ENCODE peak calls at places on chromosome 6, in ten cellular contexts. M is ovary, Z is left lung, K is IMR-90, U is stomach, F is cardiac muscle cell, P is neural progenitor cell, D is PC-9, H is endothelial cell of umbilical vein, C is esophagus muscularis mucosa. S is an unnamed sample.

GRCh38 chr6:71419217-71419953 is 130.8 kb downstream of the OGFRL1 start:
- DNase-seq in M (no peak), Z (no peak), K (peak; percentile 19), U (no peak), F (peak; percentile 34), P (no peak), D (peak; percentile 18), H (peak; percentile 36), C (no peak), S (no peak)

GRCh38 chr6:139776051-139776450 is 401.6 kb upstream of the CITED2 start:
- DNase-seq in M (no peak), Z (no peak), K (no peak), U (no peak), F (peak; percentile 56), P (peak; percentile 79), D (no peak), H (peak; percentile 29), C (no peak), S (no peak)

GRCh38 chr6:37483917-37484785 is 15.5 kb downstream of the CCDC167 start:
- DNase-seq in M (peak; percentile 70), Z (no peak), K (peak; percentile 29), U (peak; percentile 69), F (peak; percentile 74), P (peak; percentile 83), D (peak; percentile 65), H (peak; percentile 33), C (no peak), S (no peak)

GRCh38 chr6:48560408-48560807 is 449.4 kb upstream of the PTCHD4 start:
- DNase-seq in M (no peak), Z (no peak), K (peak; percentile 22), U (no peak), F (no peak), P (no peak), D (peak; percentile 14), H (peak; percentile 50), C (no peak), S (peak; percentile 33)

GRCh38 chr6:131787955-131788712 is 19.7 kb upstream of the ENPP1 start:
- DNase-seq in M (no peak), Z (no peak), K (peak; percentile 72), U (no peak), F (peak; percentile 5), P (peak; percentile 33), D (no peak), H (no peak), C (no peak), S (no peak)

GRCh38 chr6:107869871-107870270 is 45.8 kb upstream of the SCML4 start:
- DNase-seq in M (no peak), Z (no peak), K (no peak), U (no peak), F (no peak), P (peak; percentile 67), D (no peak), H (no peak), C (no peak), S (no peak)

GRCh38 chr6:155765275-155766194 is 309.9 kb upstream of the NOX3 start:
- DNase-seq in M (no peak), Z (no peak), K (peak; percentile 90), U (no peak), F (no peak), P (no peak), D (no peak), H (peak; percentile 71), C (no peak), S (peak; percentile 59)

GRCh38 chr6:21611485-21611884 is 17.9 kb downstream of the SOX4 start:
- DNase-seq in M (no peak), Z (no peak), K (no peak), U (no peak), F (no peak), P (no peak), D (no peak), H (no peak), C (peak; percentile 14), S (no peak)

DNA sequence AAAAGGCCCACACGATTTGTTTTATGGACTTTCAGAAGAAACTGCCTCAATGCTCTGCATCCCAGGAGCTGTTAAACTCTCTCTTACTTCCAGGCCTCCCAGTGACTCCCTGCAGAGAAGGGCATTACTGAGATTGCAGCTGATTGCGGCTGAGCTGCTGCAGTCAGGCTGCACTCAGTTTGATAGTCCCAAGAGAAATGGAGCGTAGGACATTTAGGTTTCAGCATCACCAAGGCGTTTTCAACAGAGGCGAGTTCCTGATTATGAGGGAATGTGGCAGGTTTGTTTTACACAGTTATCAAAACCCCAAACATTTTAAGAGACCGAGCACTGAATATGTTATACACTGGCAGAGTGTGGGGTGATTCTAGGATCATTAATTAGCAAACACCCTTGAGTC is 145.6 kb downstream of the TBX18 start:
- DNase-seq in M (no peak), Z (no peak), K (peak; percentile 86), U (no peak), F (peak; percentile 78), P (peak; percentile 67), D (no peak), H (peak; percentile 53), C (no peak), S (no peak)
- H3K27ac ChIP-seq in M (no peak overlapping the region), Z (no peak overlapping the region), K (peak overlapping the region; percentile 93), U (no peak overlapping the region), F (peak overlapping the region; percentile 52), P (no peak overlapping the region), D (no peak overlapping the region), H (peak overlapping the region; percentile 100), C (no peak overlapping the region), S (no peak overlapping the region)

DNA sequence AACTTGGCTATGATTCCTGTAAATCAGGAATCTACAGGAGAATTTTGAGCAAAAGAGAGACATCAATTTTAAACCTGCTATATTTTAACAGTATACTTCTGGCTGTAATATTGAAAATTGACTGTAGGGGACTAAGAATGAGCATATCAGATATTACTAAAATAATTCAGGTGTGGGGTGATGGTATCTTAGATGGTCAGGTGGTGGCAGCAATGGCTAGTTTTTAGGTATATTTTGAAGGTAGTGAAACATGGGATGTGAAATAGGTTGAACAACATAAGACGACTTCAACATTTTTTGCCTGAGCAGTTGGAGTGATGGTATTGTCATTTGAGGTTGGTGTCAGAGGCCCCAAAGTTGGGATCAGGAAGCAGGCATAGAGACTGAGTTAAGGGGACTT is 32.1 kb downstream of the FAM83B start:
- DNase-seq in M (no peak), Z (no peak), K (peak; percentile 10), U (no peak), F (no peak), P (no peak), D (no peak), H (no peak), C (no peak), S (no peak)
- H3K4me1 ChIP-seq in M (no peaks in the 10 kb centered on the region), Z (no peaks in the 10 kb centered on the region), K (no peaks in the 10 kb centered on the region), U (no peaks in the 10 kb centered on the region), F (no peaks in the 10 kb centered on the region), P (peaks cover 9% of the 10 kb centered on the region), D (peaks cover 24% of the 10 kb centered on the region), H (no peaks in the 10 kb centered on the region), C (no peaks in the 10 kb centered on the region), S (peaks cover 30% of the 10 kb centered on the region)

GRCh38 chr6:166010585-166010984 is 157.1 kb downstream of the TBXT start:
- DNase-seq in M (no peak), Z (no peak), K (no peak), U (no peak), F (peak; percentile 53), P (no peak), D (no peak), H (no peak), C (no peak), S (no peak)

GRCh38 chr6:166009385-166010031 is 158.1 kb downstream of the TBXT start:
- DNase-seq in M (no peak), Z (no peak), K (no peak), U (no peak), F (no peak), P (no peak), D (no peak), H (no peak), C (peak; percentile 53), S (no peak)

GRCh38 chr6:166010136-166010535 is 157.5 kb downstream of the TBXT start:
- DNase-seq in M (no peak), Z (no peak), K (no peak), U (no peak), F (no peak), P (no peak), D (no peak), H (no peak), C (peak; percentile 29), S (no peak)

GRCh38 chr6:166007349-166008263 is 160.0 kb downstream of the TBXT start:
- DNase-seq in M (peak; percentile 90), Z (no peak), K (peak; percentile 88), U (peak; percentile 67), F (peak; percentile 48), P (peak; percentile 58), D (no peak), H (no peak), C (peak; percentile 92), S (no peak)

GRCh38 chr6:166008441-166009369 is 158.9 kb downstream of the TBXT start:
- DNase-seq in M (peak; percentile 71), Z (no peak), K (peak; percentile 88), U (no peak), F (peak; percentile 50), P (peak; percentile 63), D (no peak), H (no peak), C (peak; percentile 89), S (no peak)
- TF ChIP-seq CTCF in M (peak; percentile 23), Z (no peak), K (peak; percentile 20), U (no peak), F (peak; percentile 25), P (no peak), D (no peak), H (no peak), C (no peak), S (no peak)

GRCh38 chr6:119076173-119076965 is 2.1 kb downstream of the FAM184A start:
- DNase-seq in M (no peak), Z (no peak), K (no peak), U (no peak), F (no peak), P (no peak), D (no peak), H (no peak), C (peak; percentile 64), S (no peak)

GRCh38 chr6:119076966-119077642 is 1.4 kb downstream of the FAM184A start:
- DNase-seq in M (no peak), Z (no peak), K (no peak), U (no peak), F (no peak), P (no peak), D (no peak), H (no peak), C (peak; percentile 75), S (no peak)

GRCh38 chr6:119079288-119079809 is 885 bp upstream of the FAM184A start:
- DNase-seq in M (no peak), Z (no peak), K (peak; percentile 54), U (no peak), F (no peak), P (no peak), D (no peak), H (no peak), C (no peak), S (no peak)

GRCh38 chr6:119078449-119079287 is at the start of gene FAM184A:
- DNase-seq in M (peak; percentile 81), Z (peak; percentile 62), K (peak; percentile 48), U (peak; percentile 65), F (peak; percentile 80), P (peak; percentile 89), D (peak; percentile 63), H (peak; percentile 67), C (peak; percentile 91), S (peak; percentile 30)

DNA sequence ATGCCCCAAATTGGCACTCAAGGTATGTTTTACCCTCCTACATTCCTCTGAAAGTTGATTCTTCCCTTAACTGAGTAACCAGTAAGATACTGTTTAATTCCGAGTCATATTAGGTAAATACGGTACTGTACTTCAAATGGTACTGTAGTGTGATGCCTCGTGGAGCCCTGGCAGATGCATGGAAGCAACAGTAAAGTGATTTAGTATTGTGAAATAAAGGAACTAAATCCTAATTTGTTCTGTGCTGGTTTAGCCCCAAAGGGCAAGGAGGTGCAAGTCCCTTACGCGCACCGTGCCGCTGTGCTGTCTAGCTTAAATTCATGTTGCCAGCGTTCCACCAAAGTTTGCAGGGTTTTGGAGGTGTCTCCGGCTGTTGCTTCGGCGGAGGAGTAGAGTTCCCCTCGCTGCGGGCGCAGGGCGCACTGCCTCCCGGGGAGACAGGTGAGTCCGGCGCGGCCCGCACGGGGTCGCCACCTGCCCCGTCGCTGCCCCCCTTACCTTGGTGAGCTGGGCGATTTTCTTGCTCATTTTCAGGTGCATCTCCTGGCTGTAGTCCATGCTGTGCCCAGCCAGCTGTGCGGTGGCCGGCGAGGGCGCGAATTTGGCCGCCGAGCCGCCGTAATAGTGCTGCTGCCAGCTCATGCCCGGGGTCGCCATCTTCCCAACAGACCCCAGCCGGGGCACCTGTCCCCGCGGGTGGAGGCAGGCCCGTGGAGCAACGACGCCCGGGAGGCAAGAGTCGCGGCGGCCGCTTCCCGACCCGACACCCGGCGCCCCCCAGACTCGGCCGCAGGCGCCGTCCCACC is 618 bp downstream of the FAM184A start:
- DNase-seq in M (peak; percentile 45), Z (peak; percentile 36), K (no peak), U (peak; percentile 39), F (peak; percentile 36), P (peak; percentile 55), D (peak; percentile 29), H (no peak), C (peak; percentile 91), S (no peak)
- H3K27ac ChIP-seq in M (peak overlapping the region; percentile 83), Z (peak overlapping the region; percentile 72), K (no peak overlapping the region), U (peak overlapping the region; percentile 53), F (no peak overlapping the region), P (no peak overlapping the region), D (no peak overlapping the region), H (no peak overlapping the region), C (peak overlapping the region; percentile 88), S (no peak overlapping the region)

S was measured in foreskin keratinocyte.